ENCODE peak calls at places on chromosomes 12 and 14, in four cellular contexts. G is kidney epithelial cell, V is fibroblast of pulmonary artery, S is transverse colon. L is an unnamed sample.

GRCh38 chr12:2191534-2192153 is 138.9 kb downstream of the CACNA1C start:
- DNase-seq in G (no peak), V (no peak), S (no peak), L (no peak)

GRCh38 chr12:5973461-5974115 is 28.5 kb upstream of the ANO2 start:
- DNase-seq in G (no peak), V (no peak), S (no peak), L (no peak)

GRCh38 chr12:69821441-69822204 is 3.4 kb upstream of the MYRFL start:
- DNase-seq in G (no peak), V (peak; percentile 88), S (no peak), L (no peak)

GRCh38 chr12:2893007-2893406 is 2.3 kb downstream of the TULP3 start:
- DNase-seq in G (peak; percentile 56), V (peak; percentile 77), S (no peak), L (peak; percentile 55)

GRCh38 chr12:110355080-110355479 is 48.4 kb downstream of the ANAPC7 start:
- DNase-seq in G (no peak), V (no peak), S (no peak), L (no peak)

GRCh38 chr14:102517412-102518062 is 8.0 kb upstream of the ANKRD9 start:
- DNase-seq in G (no peak), V (no peak), S (peak; percentile 40), L (no peak)

GRCh38 chr12:8956772-8957171 is 7.3 kb upstream of the M6PR start:
- DNase-seq in G (no peak), V (no peak), S (no peak), L (no peak)

GRCh38 chr14:89833120-89833521 is 121.4 kb downstream of the EFCAB11 start:
- DNase-seq in G (no peak), V (no peak), S (no peak), L (no peak)

GRCh38 chr12:38508246-38508645 is 191.7 kb downstream of the ALG10B start:
- DNase-seq in G (no peak), V (no peak), S (no peak), L (no peak)

GRCh38 chr12:107244584-107244983 is 151.2 kb upstream of the CRY1 start:
- DNase-seq in G (no peak), V (no peak), S (no peak), L (no peak)

GRCh38 chr12:118160536-118160935 is 24.6 kb downstream of the PEBP1 start:
- DNase-seq in G (no peak), V (no peak), S (no peak), L (no peak)

GRCh38 chr14:64646103-64646502 is 58.1 kb upstream of the PLEKHG3 start:
- DNase-seq in G (no peak), V (peak; percentile 81), S (no peak), L (no peak)
- H3K4me3 ChIP-seq in G (no peak overlapping the region), V (no peak overlapping the region), S (no peak overlapping the region), L (no peak overlapping the region)

GRCh38 chr12:116425256-116426193 is 133.7 kb upstream of the MAP1LC3B2 start:
- DNase-seq in G (no peak), V (no peak), S (no peak), L (no peak)

GRCh38 chr12:116427200-116427932 is 131.8 kb upstream of the MAP1LC3B2 start:
- DNase-seq in G (no peak), V (peak; percentile 20), S (no peak), L (no peak)

GRCh38 chr12:116430911-116431565 is 128.1 kb upstream of the MAP1LC3B2 start:
- DNase-seq in G (no peak), V (no peak), S (no peak), L (no peak)

GRCh38 chr12:116423053-116423452 is 136.1 kb upstream of the MAP1LC3B2 start:
- DNase-seq in G (no peak), V (peak; percentile 91), S (no peak), L (no peak)

GRCh38 chr12:116426391-116427136 is 132.6 kb upstream of the MAP1LC3B2 start:
- DNase-seq in G (peak; percentile 91), V (peak; percentile 98), S (peak; percentile 27), L (no peak)
- TF ChIP-seq CTCF in G (peak; percentile 66), V (peak; percentile 68), S (no peak), L (peak; percentile 48)

GRCh38 chr14:73239463-73240241 is 2.3 kb downstream of the PAPLN start:
- DNase-seq in G (no peak), V (peak; percentile 62), S (peak; percentile 41), L (no peak)
- H3K4me3 ChIP-seq in G (peak overlapping the region; percentile 15), V (peak overlapping the region; percentile 61), S (no peak overlapping the region), L (peak overlapping the region; percentile 72)

DNA sequence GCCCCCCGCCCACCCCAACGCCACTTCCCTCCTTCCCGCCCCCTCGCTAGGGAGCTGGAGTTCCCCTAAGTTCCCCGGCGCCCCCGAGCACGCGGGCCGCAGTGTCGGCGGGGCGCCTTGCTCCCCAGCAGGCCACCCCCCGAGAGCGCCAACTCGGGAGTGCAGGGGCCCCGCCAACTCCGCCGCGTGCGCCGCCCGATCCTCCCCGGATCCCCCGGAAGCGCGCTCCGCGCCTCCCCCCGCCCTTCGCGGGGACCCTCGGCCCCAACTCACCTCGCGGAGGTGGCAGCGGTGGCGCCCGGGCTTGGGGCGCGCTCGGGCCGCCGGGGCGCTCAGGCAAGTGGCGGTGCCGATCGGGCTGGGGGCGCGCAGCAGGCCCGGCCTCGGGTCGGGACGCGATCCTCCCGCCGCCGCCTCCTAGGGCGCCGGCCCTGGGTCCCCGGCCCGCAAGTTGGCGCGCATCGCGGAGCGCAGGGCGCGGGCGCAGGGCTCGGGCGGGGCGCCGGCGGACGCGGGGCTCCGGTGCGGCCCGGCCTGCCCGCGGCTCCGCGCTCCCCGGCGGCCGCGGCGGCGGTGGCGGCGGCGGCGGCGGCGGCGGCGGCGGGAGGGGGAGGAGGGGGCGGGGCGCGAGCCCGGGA is at the start of gene NCOR2:
- DNase-seq in G (no peak), V (no peak), S (no peak), L (no peak)
- TF ChIP-seq CTCF in G (no peak), V (no peak), S (no peak), L (no peak)

GRCh38 chr12:99722690-99723486 is 75.3 kb downstream of the GARIN6 start:
- DNase-seq in G (no peak), V (no peak), S (no peak), L (no peak)
- H3K4me3 ChIP-seq in G (no peak overlapping the region), V (no peak overlapping the region), S (no peak overlapping the region), L (no peak overlapping the region)

L was measured in epithelial cell of proximal tubule.